ENCODE peak calls at places on chromosome 19, in seven cellular contexts. K, U, F, A, C, S and O are unnamed samples.

GRCh38 chr19:19355606-19356139 is 35.0 kb downstream of the MAU2 start:
- DNase-seq in K (no peak), U (no peak), F (no peak), A (no peak), C (no peak), S (no peak), O (no peak)

GRCh38 chr19:3465552-3465951 is 14.8 kb downstream of the SMIM24 start:
- DNase-seq in K (no peak), U (no peak), F (no peak), A (no peak), C (no peak), S (no peak), O (no peak)

GRCh38 chr19:33947565-33947964 is 150.9 kb downstream of the KCTD15 start:
- DNase-seq in K (no peak), U (no peak), F (no peak), A (no peak), C (no peak), S (no peak), O (no peak)

GRCh38 chr19:51111606-51112005 is 3.4 kb upstream of the CTU1 start:
- DNase-seq in K (peak; percentile 40), U (no peak), F (no peak), A (peak; percentile 14), C (no peak), S (no peak), O (no peak)

GRCh38 chr19:19064811-19065745 is 1.3 kb downstream of the SLC25A42 start:
- DNase-seq in K (no peak), U (no peak), F (peak; percentile 56), A (no peak), C (peak; percentile 32), S (no peak), O (no peak)

GRCh38 chr19:49949735-49950589 is 11.0 kb downstream of the SIGLEC11 start:
- DNase-seq in K (no peak), U (no peak), F (no peak), A (no peak), C (no peak), S (no peak), O (no peak)

GRCh38 chr19:6519289-6519688 is 11.5 kb upstream of the TNFSF9 start:
- DNase-seq in K (no peak), U (no peak), F (no peak), A (no peak), C (no peak), S (no peak), O (peak; percentile 89)

GRCh38 chr19:14494451-14494850 is 1.5 kb downstream of the GIPC1 start:
- DNase-seq in K (no peak), U (no peak), F (no peak), A (no peak), C (no peak), S (no peak), O (no peak)

GRCh38 chr19:10471909-10472308 is 31.2 kb downstream of the KEAP1 start:
- DNase-seq in K (no peak), U (no peak), F (peak; percentile 65), A (peak; percentile 54), C (no peak), S (no peak), O (no peak)

GRCh38 chr19:39765091-39766076 is 13.3 kb upstream of the LEUTX start:
- DNase-seq in K (peak; percentile 36), U (peak; percentile 13), F (peak; percentile 29), A (peak; percentile 48), C (peak; percentile 61), S (no peak), O (peak; percentile 89)

GRCh38 chr19:45716314-45717130 is 14.2 kb downstream of the FBXO46 start:
- DNase-seq in K (no peak), U (no peak), F (peak; percentile 57), A (no peak), C (peak; percentile 33), S (no peak), O (no peak)

GRCh38 chr19:32675720-32676185 is at the start of gene RGS9BP:
- DNase-seq in K (no peak), U (no peak), F (peak; percentile 88), A (peak; percentile 36), C (peak; percentile 83), S (no peak), O (no peak)

GRCh38 chr19:42199440-42200115 is 17.9 kb downstream of the DEDD2 start:
- DNase-seq in K (no peak), U (no peak), F (no peak), A (no peak), C (peak; percentile 88), S (peak; percentile 68), O (no peak)
- TF ChIP-seq CTCF in K (no peak), U (peak; percentile 62), F (no peak), A (no peak), C (peak; percentile 84), S (peak; percentile 67), O (no peak)

GRCh38 chr19:30086220-30086619 is 144.2 kb downstream of the URI1 start:
- DNase-seq in K (no peak), U (no peak), F (no peak), A (no peak), C (no peak), S (no peak), O (no peak)

GRCh38 chr19:30086916-30087315 is 144.9 kb downstream of the URI1 start:
- DNase-seq in K (no peak), U (no peak), F (no peak), A (no peak), C (no peak), S (no peak), O (no peak)

GRCh38 chr19:30084390-30084819 is 142.4 kb downstream of the URI1 start:
- DNase-seq in K (no peak), U (no peak), F (peak; percentile 71), A (no peak), C (no peak), S (no peak), O (no peak)

GRCh38 chr19:30083701-30084156 is 141.7 kb downstream of the URI1 start:
- DNase-seq in K (no peak), U (no peak), F (peak; percentile 62), A (no peak), C (no peak), S (no peak), O (no peak)

DNA sequence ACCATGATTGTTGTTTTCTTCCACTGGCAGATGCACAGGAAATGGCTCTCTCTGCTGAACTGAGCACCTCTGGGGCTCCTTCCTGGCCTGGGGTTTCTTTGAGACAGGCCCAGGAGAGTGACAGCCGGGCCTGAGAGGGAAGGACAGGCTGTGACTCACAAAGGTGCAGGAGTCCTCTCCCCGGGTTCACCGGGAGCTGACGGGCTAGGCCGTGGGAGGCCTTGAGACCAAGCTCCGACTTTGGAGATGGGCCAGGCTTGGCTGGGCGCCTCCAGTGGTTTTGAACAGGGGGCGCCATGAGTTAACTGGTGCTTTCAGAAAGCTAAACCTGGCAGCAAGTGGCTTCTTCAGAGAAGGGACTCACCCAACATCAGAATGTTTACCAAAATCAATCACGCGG is 143.4 kb downstream of the URI1 start:
- DNase-seq in K (peak; percentile 16), U (peak; percentile 13), F (peak; percentile 67), A (peak; percentile 4), C (peak; percentile 23), S (no peak), O (no peak)
- TF ChIP-seq SIN3A in K (no peak), U (no peak), F (no peak), A (no peak), C (no peak), S (no peak), O (no peak)

GRCh38 chr19:58573658-58574164 is 576 bp upstream of the MZF1 start:
- DNase-seq in K (no peak), U (no peak), F (no peak), A (no peak), C (no peak), S (no peak), O (no peak)

GRCh38 chr19:58571575-58571947 is 1.6 kb downstream of the MZF1 start:
- DNase-seq in K (no peak), U (no peak), F (no peak), A (no peak), C (no peak), S (no peak), O (no peak)

GRCh38 chr19:58570770-58571574 is 2.2 kb downstream of the MZF1 start:
- DNase-seq in K (no peak), U (no peak), F (no peak), A (no peak), C (no peak), S (no peak), O (no peak)

GRCh38 chr19:58572026-58572817 is 913 bp downstream of the MZF1 start:
- DNase-seq in K (no peak), U (no peak), F (no peak), A (no peak), C (no peak), S (no peak), O (no peak)

DNA sequence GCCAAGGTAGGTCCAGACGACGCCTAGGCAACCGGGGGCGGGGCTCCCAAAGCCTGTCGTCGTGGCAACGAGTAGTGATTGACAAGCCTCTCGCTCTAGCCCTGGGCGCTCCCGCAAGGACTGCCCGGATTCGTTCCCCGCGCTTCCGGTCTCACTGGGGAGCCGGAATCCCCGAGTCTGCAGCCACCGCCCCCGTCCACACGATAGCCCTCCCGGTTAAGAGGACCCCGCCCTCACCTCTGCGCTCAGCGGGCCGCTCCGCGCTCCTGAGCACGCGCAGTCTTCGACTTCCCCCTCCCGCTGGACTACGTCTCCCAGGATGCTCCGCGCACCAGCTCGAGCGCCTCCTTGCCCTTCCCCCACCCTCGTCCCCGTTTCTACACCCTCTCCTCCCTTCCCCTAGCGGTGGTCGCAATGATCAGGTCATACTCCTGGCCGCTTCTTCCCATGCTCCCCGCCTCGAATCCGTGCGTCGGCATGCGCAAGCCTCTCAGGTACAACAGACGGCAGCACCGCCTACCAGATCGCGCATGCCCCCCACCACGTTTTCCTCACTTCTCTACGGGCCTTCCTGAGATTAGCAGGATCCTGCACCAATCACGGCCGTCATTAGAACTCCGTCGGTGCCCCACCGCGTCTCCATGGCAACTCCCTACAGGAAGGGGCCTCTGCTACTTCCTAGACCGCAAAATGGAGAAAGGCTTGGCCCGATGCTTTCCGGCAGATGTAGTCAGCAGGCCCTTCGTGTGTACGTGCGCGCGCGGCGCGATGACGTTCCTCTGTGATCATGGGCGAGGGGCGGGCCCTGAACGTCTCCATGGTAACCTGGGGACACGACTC is at the start of gene MZF1:
- DNase-seq in K (peak; percentile 100), U (peak; percentile 99), F (peak; percentile 94), A (peak; percentile 99), C (peak; percentile 92), S (peak; percentile 99), O (peak; percentile 98)
- TF ChIP-seq CTCF in K (no peak), U (peak; percentile 17), F (no peak), A (peak; percentile 50), C (peak; percentile 30), S (peak; percentile 10), O (no peak)

DNA sequence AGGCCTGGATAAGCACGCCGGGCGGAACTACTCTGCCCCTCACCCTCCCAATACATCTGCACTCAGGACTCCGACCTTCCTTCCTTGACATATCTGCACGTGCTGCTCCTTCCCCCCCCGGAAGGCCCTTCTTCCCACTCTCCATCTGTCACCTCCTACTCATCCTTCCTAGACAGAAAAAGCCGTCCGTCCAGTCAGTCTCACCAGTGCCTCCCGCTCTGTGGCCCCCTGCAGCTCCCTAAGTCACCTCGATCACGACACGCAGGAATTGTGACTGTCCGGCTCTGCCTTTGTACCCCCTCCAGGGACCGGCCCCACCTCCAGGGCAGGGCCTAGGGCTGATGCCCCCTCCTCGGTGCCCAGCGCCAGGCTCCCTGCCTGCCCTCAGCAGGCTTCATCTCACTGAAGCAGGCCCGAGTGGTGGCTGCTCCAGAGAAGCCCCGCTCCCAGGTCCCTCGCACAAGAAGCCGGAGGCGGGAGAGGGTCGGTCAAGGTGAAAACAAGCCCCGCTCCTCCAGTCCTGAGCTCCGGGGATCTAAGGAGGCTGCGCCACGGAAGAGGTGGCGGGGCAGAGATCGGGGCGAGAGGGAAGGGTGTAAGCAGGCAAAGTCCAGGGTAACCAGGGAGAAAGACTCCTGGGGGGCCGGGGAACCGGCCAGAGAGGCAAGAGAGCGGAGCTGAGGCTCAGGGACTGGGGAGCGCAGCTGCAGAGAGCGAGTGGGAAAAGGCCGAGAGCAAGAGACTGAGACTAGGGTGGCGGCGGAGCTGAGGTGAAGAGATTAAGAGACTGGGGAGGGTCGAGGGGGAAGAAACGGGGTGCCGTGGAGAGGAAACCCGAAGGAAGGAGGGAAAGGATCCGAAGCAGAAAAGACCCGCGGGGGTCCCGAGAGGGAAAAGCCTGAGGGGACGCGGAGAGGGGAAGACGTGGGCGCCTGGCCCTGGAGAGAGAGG is 1.1 kb downstream of the PPP6R1 start:
- DNase-seq in K (no peak), U (no peak), F (peak; percentile 55), A (no peak), C (peak; percentile 56), S (no peak), O (no peak)
- TF ChIP-seq SIN3A in K (no peak), U (peak; percentile 48), F (peak; percentile 57), A (no peak), C (peak; percentile 95), S (peak; percentile 72), O (peak; percentile 67)